ENCODE peak calls at places on chromosomes 3 and 15, in six cellular contexts. One of them, this sample, is unnamed.

GRCh38 chr3:42013652-42014442 is 51.9 kb upstream of the ULK4 start:
- DNase-seq in CD4-positive, alpha-beta T cell: peak
- DNase-seq in WTC11: peak
- DNase-seq in GM06990: peak
- DNase-seq in bronchial epithelial cell: no peak
- DNase-seq in NB4: peak
- DNase-seq in this sample: peak

GRCh38 chr15:67140078-67140833 is 74.9 kb downstream of the SMAD3 start:
- DNase-seq in CD4-positive, alpha-beta T cell: no peak
- DNase-seq in WTC11: no peak
- DNase-seq in GM06990: peak
- DNase-seq in bronchial epithelial cell: no peak
- DNase-seq in NB4: no peak
- DNase-seq in this sample: no peak

GRCh38 chr3:145124886-145125285 is 1036.1 kb downstream of the PLOD2 start:
- DNase-seq in CD4-positive, alpha-beta T cell: no peak
- DNase-seq in WTC11: no peak
- DNase-seq in GM06990: no peak
- DNase-seq in bronchial epithelial cell: no peak
- DNase-seq in NB4: no peak
- DNase-seq in this sample: no peak

GRCh38 chr3:143650120-143650519 is 198.1 kb downstream of the SLC9A9 start:
- DNase-seq in CD4-positive, alpha-beta T cell: no peak
- DNase-seq in WTC11: no peak
- DNase-seq in GM06990: no peak
- DNase-seq in bronchial epithelial cell: no peak
- DNase-seq in NB4: no peak
- DNase-seq in this sample: no peak

GRCh38 chr15:72994778-72995177 is 57.5 kb upstream of the NEO1 start:
- DNase-seq in CD4-positive, alpha-beta T cell: no peak
- DNase-seq in WTC11: no peak
- DNase-seq in GM06990: no peak
- DNase-seq in bronchial epithelial cell: no peak
- DNase-seq in NB4: no peak
- DNase-seq in this sample: no peak

GRCh38 chr3:99871231-99871898 is 53.7 kb downstream of the CMSS1 start:
- DNase-seq in CD4-positive, alpha-beta T cell: no peak
- DNase-seq in WTC11: no peak
- DNase-seq in GM06990: no peak
- DNase-seq in bronchial epithelial cell: no peak
- DNase-seq in NB4: no peak
- DNase-seq in this sample: no peak

GRCh38 chr3:43152649-43153048 is 46.8 kb upstream of the POMGNT2 start:
- DNase-seq in CD4-positive, alpha-beta T cell: no peak
- DNase-seq in WTC11: no peak
- DNase-seq in GM06990: no peak
- DNase-seq in bronchial epithelial cell: no peak
- DNase-seq in NB4: no peak
- DNase-seq in this sample: no peak

GRCh38 chr15:76973362-76973743 is 21.6 kb upstream of the PSTPIP1 start:
- DNase-seq in CD4-positive, alpha-beta T cell: peak
- DNase-seq in WTC11: peak
- DNase-seq in GM06990: no peak
- DNase-seq in bronchial epithelial cell: no peak
- DNase-seq in NB4: peak
- DNase-seq in this sample: no peak

GRCh38 chr15:89851665-89852341 is 37.2 kb upstream of the ANPEP start:
- DNase-seq in CD4-positive, alpha-beta T cell: no peak
- DNase-seq in WTC11: no peak
- DNase-seq in GM06990: peak
- DNase-seq in bronchial epithelial cell: peak
- DNase-seq in NB4: no peak
- DNase-seq in this sample: no peak

GRCh38 chr3:40858364-40859115 is 333.8 kb downstream of the ZNF621 start:
- DNase-seq in CD4-positive, alpha-beta T cell: no peak
- DNase-seq in WTC11: no peak
- DNase-seq in GM06990: no peak
- DNase-seq in bronchial epithelial cell: peak
- DNase-seq in NB4: no peak
- DNase-seq in this sample: no peak

GRCh38 chr3:108838411-108838810 is 15.8 kb downstream of the TRAT1 start:
- DNase-seq in CD4-positive, alpha-beta T cell: no peak
- DNase-seq in WTC11: no peak
- DNase-seq in GM06990: no peak
- DNase-seq in bronchial epithelial cell: no peak
- DNase-seq in NB4: no peak
- DNase-seq in this sample: no peak

GRCh38 chr3:57544181-57545125 is at the start of gene DNAH12:
- DNase-seq in CD4-positive, alpha-beta T cell: no peak
- DNase-seq in WTC11: peak
- DNase-seq in GM06990: no peak
- DNase-seq in bronchial epithelial cell: no peak
- DNase-seq in NB4: no peak
- DNase-seq in this sample: peak

GRCh38 chr3:64088408-64089136 is 65.3 kb upstream of the PSMD6 start:
- DNase-seq in CD4-positive, alpha-beta T cell: no peak
- DNase-seq in WTC11: no peak
- DNase-seq in GM06990: no peak
- DNase-seq in bronchial epithelial cell: no peak
- DNase-seq in NB4: no peak
- DNase-seq in this sample: no peak

GRCh38 chr15:59751552-59752413 is 62.7 kb upstream of the BNIP2 start:
- DNase-seq in CD4-positive, alpha-beta T cell: no peak
- DNase-seq in WTC11: no peak
- DNase-seq in GM06990: no peak
- DNase-seq in bronchial epithelial cell: peak
- DNase-seq in NB4: peak
- DNase-seq in this sample: no peak

GRCh38 chr3:66442254-66443249 is 58.3 kb downstream of the LRIG1 start:
- DNase-seq in CD4-positive, alpha-beta T cell: no peak
- DNase-seq in WTC11: peak
- DNase-seq in GM06990: no peak
- DNase-seq in bronchial epithelial cell: peak
- DNase-seq in NB4: no peak
- DNase-seq in this sample: peak

GRCh38 chr15:61871926-61872522 is 188.2 kb downstream of the VPS13C start:
- DNase-seq in CD4-positive, alpha-beta T cell: no peak
- DNase-seq in WTC11: no peak
- DNase-seq in GM06990: no peak
- DNase-seq in bronchial epithelial cell: peak
- DNase-seq in NB4: peak
- DNase-seq in this sample: no peak
- TF ChIP-seq CTCF in CD4-positive, alpha-beta T cell: peak
- TF ChIP-seq CTCF in WTC11: no peak
- TF ChIP-seq CTCF in GM06990: peak
- TF ChIP-seq CTCF in bronchial epithelial cell: no peak
- TF ChIP-seq CTCF in NB4: no peak
- TF ChIP-seq CTCF in this sample: peak

DNA sequence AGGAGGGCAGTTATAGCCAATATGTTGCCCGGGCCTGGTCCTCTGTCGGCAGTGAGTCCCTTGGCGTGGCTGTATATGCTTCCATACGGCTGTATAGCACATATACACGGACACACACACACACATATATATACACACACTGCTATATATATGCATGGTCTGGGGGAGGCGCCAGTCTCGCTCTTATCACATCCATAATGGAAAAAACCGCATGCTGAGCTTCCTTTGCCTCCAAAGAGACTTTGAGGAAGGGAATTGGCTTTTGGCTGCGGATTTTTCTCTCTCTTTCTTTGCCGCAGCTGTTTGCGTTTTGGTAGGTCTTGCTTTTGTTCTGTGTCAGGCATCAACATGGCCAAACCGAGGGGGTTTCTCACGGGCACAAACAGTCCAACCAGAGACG is 11.3 kb upstream of the TMEM115 start:
- DNase-seq in CD4-positive, alpha-beta T cell: no peak
- DNase-seq in WTC11: no peak
- DNase-seq in GM06990: no peak
- DNase-seq in bronchial epithelial cell: no peak
- DNase-seq in NB4: peak
- DNase-seq in this sample: peak
- TF ChIP-seq CTCF in CD4-positive, alpha-beta T cell: no peak
- TF ChIP-seq CTCF in WTC11: no peak
- TF ChIP-seq CTCF in GM06990: no peak
- TF ChIP-seq CTCF in bronchial epithelial cell: peak
- TF ChIP-seq CTCF in NB4: no peak
- TF ChIP-seq CTCF in this sample: no peak

DNA sequence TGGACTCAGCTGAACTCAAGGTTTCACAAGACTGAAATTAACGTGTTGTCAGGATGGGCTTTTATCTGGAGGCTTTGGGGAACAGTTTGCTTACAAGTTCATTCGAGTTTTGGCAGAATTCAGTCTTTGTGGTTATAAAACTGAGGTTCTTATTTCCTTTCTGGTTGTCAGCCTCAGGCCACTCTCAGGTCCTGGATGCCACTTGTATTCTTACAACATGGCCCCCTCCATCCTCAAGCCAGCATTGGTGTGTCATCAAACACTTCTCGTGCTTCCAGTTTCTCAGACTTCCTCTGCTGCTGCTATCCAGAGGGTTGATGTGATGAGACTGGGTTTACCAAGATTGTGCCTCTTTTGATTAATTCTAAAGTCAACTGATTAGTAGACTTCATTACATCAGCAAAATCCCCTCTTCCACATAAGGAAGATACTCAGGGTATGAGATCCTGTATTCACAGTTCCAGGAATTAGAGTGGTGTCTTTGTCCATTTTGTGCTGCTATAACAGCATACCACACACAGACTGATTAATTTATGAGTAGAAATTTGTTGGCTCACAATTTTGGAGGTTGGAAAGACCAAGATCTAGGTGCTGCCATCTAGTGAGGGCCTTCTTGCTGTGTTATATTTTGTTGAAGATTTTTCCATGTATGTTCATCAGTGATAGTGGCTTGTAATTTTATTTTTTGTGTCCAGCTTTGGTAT is 10.9 kb downstream of the LRCH3 start:
- DNase-seq in CD4-positive, alpha-beta T cell: no peak
- DNase-seq in WTC11: no peak
- DNase-seq in GM06990: no peak
- DNase-seq in bronchial epithelial cell: peak
- DNase-seq in NB4: peak
- DNase-seq in this sample: peak
- TF ChIP-seq CTCF in CD4-positive, alpha-beta T cell: peak
- TF ChIP-seq CTCF in WTC11: no peak
- TF ChIP-seq CTCF in GM06990: peak
- TF ChIP-seq CTCF in bronchial epithelial cell: peak
- TF ChIP-seq CTCF in NB4: peak
- TF ChIP-seq CTCF in this sample: peak

GRCh38 chr15:37133619-37134018 is 33.3 kb upstream of the MEIS2 start:
- DNase-seq in CD4-positive, alpha-beta T cell: no peak
- DNase-seq in WTC11: no peak
- DNase-seq in GM06990: no peak
- DNase-seq in bronchial epithelial cell: peak
- DNase-seq in NB4: peak
- DNase-seq in this sample: no peak
- TF ChIP-seq CTCF in CD4-positive, alpha-beta T cell: no peak
- TF ChIP-seq CTCF in WTC11: no peak
- TF ChIP-seq CTCF in GM06990: peak
- TF ChIP-seq CTCF in bronchial epithelial cell: no peak
- TF ChIP-seq CTCF in NB4: no peak
- TF ChIP-seq CTCF in this sample: no peak

This sample was measured in Calu3.